ENCODE peak calls at places on chromosomes 4 and X, in seven cellular contexts. H is fibroblast of lung, X is breast epithelium, O is transverse colon, J is lung, S is tibial nerve, P is cardiac fibroblast. M is an unnamed sample.

GRCh38 chrX:71547339-71547738 is 14.4 kb downstream of the OGT start:
- DNase-seq in H (no peak), X (no peak), O (no peak), J (no peak), S (no peak), P (no peak), M (no peak)

GRCh38 chr4:48139688-48140087 is 5.6 kb upstream of the TXK start:
- DNase-seq in H (no peak), X (no peak), O (no peak), J (no peak), S (no peak), P (no peak), M (no peak)

GRCh38 chr4:175824110-175824509 is 12.0 kb upstream of the GPM6A start:
- DNase-seq in H (no peak), X (no peak), O (no peak), J (no peak), S (no peak), P (no peak), M (no peak)

GRCh38 chr4:57679969-57680368 is 569.8 kb upstream of the IGFBP7 start:
- DNase-seq in H (no peak), X (no peak), O (no peak), J (no peak), S (no peak), P (no peak), M (no peak)

GRCh38 chr4:102285831-102286230 is 59.5 kb downstream of the SLC39A8 start:
- DNase-seq in H (peak; percentile 15), X (no peak), O (no peak), J (no peak), S (no peak), P (peak; percentile 85), M (no peak)

GRCh38 chr4:169664615-169665014 is 44.2 kb downstream of the CLCN3 start:
- DNase-seq in H (peak; percentile 29), X (no peak), O (no peak), J (no peak), S (no peak), P (peak; percentile 4), M (no peak)

GRCh38 chrX:105845661-105846060 is 23.3 kb downstream of the NRK start:
- DNase-seq in H (no peak), X (no peak), O (no peak), J (no peak), S (no peak), P (no peak), M (no peak)

GRCh38 chr4:7281316-7282093 is 89.2 kb downstream of the SORCS2 start:
- DNase-seq in H (peak; percentile 57), X (no peak), O (no peak), J (no peak), S (no peak), P (no peak), M (no peak)

GRCh38 chrX:108439434-108439883 is at the start of gene COL4A5:
- DNase-seq in H (peak; percentile 94), X (peak; percentile 42), O (peak; percentile 16), J (peak; percentile 44), S (no peak), P (peak; percentile 88), M (peak; percentile 72)

GRCh38 chrX:49308604-49309269 is 5.3 kb downstream of the GAGE10 start:
- DNase-seq in H (no peak), X (no peak), O (no peak), J (no peak), S (no peak), P (peak; percentile 34), M (no peak)

GRCh38 chrX:132741706-132742105 is 216.7 kb downstream of the HS6ST2 start:
- DNase-seq in H (peak; percentile 15), X (no peak), O (no peak), J (no peak), S (no peak), P (no peak), M (no peak)

GRCh38 chr4:174429701-174430100 is 92.6 kb downstream of the HPGD start:
- DNase-seq in H (peak; percentile 72), X (no peak), O (no peak), J (no peak), S (no peak), P (no peak), M (no peak)

GRCh38 chr4:5341151-5341925 is 290.1 kb downstream of the STK32B start:
- DNase-seq in H (peak; percentile 5), X (no peak), O (no peak), J (no peak), S (no peak), P (no peak), M (no peak)

GRCh38 chr4:15291133-15291532 is 136.7 kb upstream of the C1QTNF7 start:
- DNase-seq in H (no peak), X (no peak), O (no peak), J (no peak), S (no peak), P (peak; percentile 19), M (no peak)

GRCh38 chr4:147247577-147247976 is 233.3 kb upstream of the EDNRA start:
- DNase-seq in H (peak; percentile 3), X (no peak), O (no peak), J (no peak), S (no peak), P (no peak), M (no peak)

GRCh38 chrX:16839852-16840460 is 30.2 kb downstream of the RBBP7 start:
- DNase-seq in H (peak; percentile 87), X (no peak), O (no peak), J (no peak), S (no peak), P (peak; percentile 83), M (peak; percentile 71)

GRCh38 chrX:71178908-71179307 is 34.3 kb downstream of the NLGN3 start:
- DNase-seq in H (peak; percentile 52), X (peak; percentile 48), O (peak; percentile 56), J (peak; percentile 53), S (peak; percentile 16), P (peak; percentile 76), M (peak; percentile 58)

GRCh38 chr4:26576171-26576829 is 7.6 kb upstream of the TBC1D19 start:
- DNase-seq in H (peak; percentile 85), X (no peak), O (no peak), J (no peak), S (no peak), P (peak; percentile 79), M (peak; percentile 33)

GRCh38 chr4:80831383-80832361 is 198.8 kb upstream of the BMP3 start:
- DNase-seq in H (peak; percentile 6), X (no peak), O (no peak), J (no peak), S (no peak), P (peak; percentile 1), M (no peak)

GRCh38 chr4:8330821-8331566 is 61.4 kb downstream of the HTRA3 start:
- DNase-seq in H (no peak), X (no peak), O (peak; percentile 23), J (no peak), S (peak; percentile 42), P (peak; percentile 55), M (no peak)

GRCh38 chr4:38856524-38857337 is at the start of gene TLR6:
- DNase-seq in H (peak; percentile 48), X (peak; percentile 33), O (peak; percentile 76), J (peak; percentile 38), S (no peak), P (peak; percentile 83), M (peak; percentile 72)

DNA sequence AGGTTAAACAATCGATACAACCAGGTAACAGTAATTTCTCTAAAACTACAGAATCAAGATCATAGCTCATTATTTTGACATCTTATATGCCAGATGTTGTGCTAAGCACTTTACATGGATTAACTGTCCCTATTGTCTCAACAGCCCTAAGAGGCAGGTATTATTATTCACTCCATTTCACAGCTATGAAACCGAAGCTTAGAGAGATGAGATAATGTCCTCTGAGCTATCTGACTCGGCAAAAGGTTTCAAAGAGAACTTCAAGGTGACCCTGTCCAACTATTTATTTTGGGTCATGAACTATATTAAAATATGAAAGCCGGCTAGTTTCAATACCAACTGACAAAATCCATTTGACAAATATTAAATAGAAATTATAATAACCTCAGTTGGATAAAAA is 10.3 kb downstream of the SLC25A5 start:
- DNase-seq in H (no peak), X (no peak), O (no peak), J (no peak), S (no peak), P (no peak), M (no peak)
- H3K4me3 ChIP-seq in H (no peak overlapping the region), X (no peak overlapping the region), O (no peak overlapping the region), J (no peak overlapping the region), S (no peak overlapping the region), P (no peak overlapping the region), M (no peak overlapping the region)

DNA sequence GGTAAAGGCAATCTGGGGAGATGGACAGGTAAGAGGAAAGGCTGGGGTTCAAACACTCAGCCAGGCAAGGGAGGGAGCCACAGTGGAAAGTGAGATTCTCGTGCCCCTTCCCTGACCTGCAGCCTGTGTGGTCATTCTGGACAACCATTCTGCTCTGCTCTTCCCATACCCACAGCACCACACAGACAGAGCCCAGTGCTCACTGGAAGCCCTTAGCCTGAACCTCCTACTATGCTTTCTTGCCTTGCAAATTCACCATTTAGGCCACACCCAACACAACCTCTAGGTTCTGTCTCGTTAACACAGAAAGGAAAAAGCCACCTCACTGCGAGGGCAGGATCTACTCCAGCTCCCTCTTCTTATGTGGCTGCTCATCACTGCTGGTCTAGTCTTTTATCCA is 92.7 kb downstream of the SHISA3 start:
- DNase-seq in H (no peak), X (no peak), O (no peak), J (no peak), S (no peak), P (no peak), M (no peak)
- H3K4me3 ChIP-seq in H (no peak overlapping the region), X (no peak overlapping the region), O (no peak overlapping the region), J (no peak overlapping the region), S (no peak overlapping the region), P (no peak overlapping the region), M (no peak overlapping the region)

GRCh38 chrX:39720945-39721344 is 376.8 kb downstream of the BCOR start:
- DNase-seq in H (peak; percentile 44), X (no peak), O (no peak), J (no peak), S (no peak), P (no peak), M (no peak)

GRCh38 chrX:39718951-39719350 is 378.8 kb downstream of the BCOR start:
- DNase-seq in H (no peak), X (no peak), O (no peak), J (no peak), S (no peak), P (no peak), M (no peak)

GRCh38 chrX:39714471-39714870 is 383.3 kb downstream of the BCOR start:
- DNase-seq in H (no peak), X (no peak), O (no peak), J (no peak), S (no peak), P (no peak), M (no peak)

GRCh38 chrX:39716802-39717540 is 380.8 kb downstream of the BCOR start:
- DNase-seq in H (no peak), X (no peak), O (no peak), J (no peak), S (no peak), P (no peak), M (no peak)

GRCh38 chrX:39716401-39716800 is 381.4 kb downstream of the BCOR start:
- DNase-seq in H (no peak), X (no peak), O (no peak), J (no peak), S (no peak), P (no peak), M (no peak)
- H3K4me3 ChIP-seq in H (no peak overlapping the region), X (no peak overlapping the region), O (no peak overlapping the region), J (no peak overlapping the region), S (no peak overlapping the region), P (no peak overlapping the region), M (no peak overlapping the region)

DNA sequence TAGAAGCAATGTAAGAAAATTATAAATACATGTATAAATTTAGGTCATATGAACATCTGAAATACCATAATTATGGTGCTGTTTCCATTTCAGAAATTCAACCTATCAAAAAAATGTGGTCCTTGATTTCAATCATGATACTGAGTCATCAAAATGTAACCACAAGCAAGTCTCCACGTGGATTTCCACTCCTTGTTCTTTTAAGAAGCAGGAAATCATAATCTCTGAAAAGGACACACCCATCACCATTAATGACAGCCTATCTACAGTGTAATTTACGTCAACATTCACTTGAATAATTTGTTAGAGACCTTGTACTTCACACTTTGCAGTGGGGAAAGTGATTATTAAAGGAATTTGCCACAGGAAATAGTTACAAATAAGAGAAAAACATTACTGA is 17.7 kb upstream of the SLC7A11 start:
- DNase-seq in H (peak; percentile 82), X (no peak), O (no peak), J (no peak), S (no peak), P (peak; percentile 70), M (peak; percentile 55)
- H3K4me3 ChIP-seq in H (no peak overlapping the region), X (no peak overlapping the region), O (no peak overlapping the region), J (no peak overlapping the region), S (no peak overlapping the region), P (no peak overlapping the region), M (no peak overlapping the region)

M was measured in brain microvascular endothelial cell.